ENCODE peak calls at places on chromosomes 1 and 21, in four cellular contexts. W is bronchial epithelial cell, Z is NCI-H1694 treated with DMSO at 0.1 percent for 48 hours, B is C1 segment of cervical spinal cord. I is an unnamed sample.

GRCh38 chr21:32410916-32411315 is 1.6 kb upstream of the EVA1C start:
- DNase-seq in W (no peak), Z (no peak), B (no peak), I (no peak)

GRCh38 chr1:12172042-12172851 is 5.5 kb downstream of the TNFRSF1B start:
- DNase-seq in B (no peak), Z (no peak), W (no peak), I (no peak)

GRCh38 chr1:153277852-153278251 is 18.4 kb downstream of the LORICRIN start:
- DNase-seq in B (no peak), W (peak), Z (no peak), I (no peak)

GRCh38 chr1:243236604-243237252 is 18.4 kb downstream of the CEP170 start:
- DNase-seq in B (no peak), Z (no peak), W (no peak), I (no peak)

GRCh38 chr1:45957684-45958083 is 154.3 kb downstream of the MAST2 start:
- DNase-seq in W (no peak), B (no peak), Z (no peak), I (no peak)

GRCh38 chr1:31344503-31344902 is 28.4 kb downstream of the FABP3 start:
- DNase-seq in Z (no peak), W (no peak), B (no peak), I (no peak)

GRCh38 chr1:19406680-19407079 is 78.7 kb downstream of the CAPZB start:
- DNase-seq in B (no peak), Z (no peak), W (no peak), I (no peak)

GRCh38 chr1:150484431-150484830 is 2.8 kb upstream of the TARS2 start:
- DNase-seq in B (no peak), W (peak), Z (no peak), I (no peak)

GRCh38 chr1:177912991-177913390 is 56.9 kb downstream of the SEC16B start:
- DNase-seq in B (no peak), Z (no peak), W (no peak), I (no peak)

GRCh38 chr1:58308206-58308605 is 238.3 kb downstream of the OMA1 start:
- DNase-seq in Z (no peak), B (no peak), W (no peak), I (no peak)

GRCh38 chr1:174153085-174153824 is 6.1 kb upstream of the RABGAP1L start:
- DNase-seq in W (peak), B (no peak), Z (no peak), I (no peak)

GRCh38 chr1:153493343-153493960 is 33.0 kb upstream of the S100A7 start:
- DNase-seq in B (no peak), W (peak), Z (no peak), I (no peak)

GRCh38 chr1:168301664-168302320 is 21.1 kb downstream of the TBX19 start:
- DNase-seq in W (peak), Z (no peak), B (no peak), I (no peak)

GRCh38 chr1:173103006-173103405 is 52.3 kb upstream of the TNFSF18 start:
- DNase-seq in B (no peak), W (no peak), Z (no peak), I (no peak)

GRCh38 chr1:13913396-13913795 is 213.4 kb downstream of the PRDM2 start:
- DNase-seq in W (no peak), Z (no peak), B (no peak), I (no peak)

GRCh38 chr1:89519779-89520358 is 4.8 kb upstream of the LRRC8B start:
- DNase-seq in W (peak), B (no peak), Z (peak), I (no peak)

GRCh38 chr21:45989355-45990048 is 7.9 kb downstream of the COL6A1 start:
- DNase-seq in W (no peak), B (no peak), Z (no peak), I (no peak)

GRCh38 chr1:55382699-55383377 is 167.7 kb upstream of the USP24 start:
- DNase-seq in W (no peak), Z (no peak), B (no peak), I (no peak)

GRCh38 chr1:26345718-26346117 is 8.2 kb downstream of the CRYBG2 start:
- DNase-seq in Z (no peak), W (no peak), B (no peak), I (no peak)

GRCh38 chr1:69567847-69568434 is at the start of gene LRRC7:
- DNase-seq in B (peak), W (no peak), Z (peak), I (no peak)

GRCh38 chr1:237838904-237839534 is 51.7 kb downstream of the ZP4 start:
- DNase-seq in W (no peak), B (no peak), Z (no peak), I (no peak)

GRCh38 chr1:79777481-79778219 is 771.1 kb upstream of the ADGRL4 start:
- DNase-seq in B (no peak), Z (no peak), W (no peak), I (no peak)